ENCODE peak calls at places on chromosomes 13 and 19, in five cellular contexts. C is activated naive CD4-positive, alpha-beta T cell treated with Interleukin-2 at 50 U/mL for 16 hours; T is Kasumi-1; P is epithelial cell of esophagus; L is naive thymus-derived CD8-positive, alpha-beta T cell. V is an unnamed sample.

GRCh38 chr19:40603071-40603718 is 2.0 kb downstream of the LTBP4 start:
- DNase-seq in P (peak; percentile 61), L (no peak), T (peak; percentile 53), C (no peak), V (no peak)

GRCh38 chr19:56683119-56683518 is 11.6 kb upstream of the ZNF835 start:
- DNase-seq in C (no peak), L (no peak), P (no peak), T (no peak), V (no peak)

GRCh38 chr13:99948907-99949656 is 22.5 kb downstream of the ZIC5 start:
- DNase-seq in C (no peak), T (no peak), P (no peak), L (no peak), V (no peak)

GRCh38 chr19:2136796-2137195 is 14.6 kb downstream of the AP3D1 start:
- DNase-seq in T (no peak), P (no peak), L (no peak), C (no peak), V (no peak)

GRCh38 chr19:54684537-54684936 is 21.8 kb downstream of the LILRB4 start:
- DNase-seq in T (peak; percentile 79), L (no peak), P (peak; percentile 24), C (no peak), V (no peak)

GRCh38 chr13:33125821-33126570 is 109.8 kb downstream of the KL start:
- DNase-seq in P (peak; percentile 91), T (no peak), C (no peak), L (no peak), V (no peak)

GRCh38 chr19:35392742-35393350 is 22.0 kb downstream of the GPR42 start:
- DNase-seq in L (no peak), P (no peak), T (no peak), C (no peak), V (no peak)

GRCh38 chr13:51034906-51035305 is 76.2 kb downstream of the C13orf42 start:
- DNase-seq in L (no peak), P (peak; percentile 8), C (no peak), T (no peak), V (no peak)